ENCODE peak calls at places on chromosomes 16 and 17, in six cellular contexts. One of them, this sample, is unnamed.
A peak's percentile ranks its signal among the peaks of the same experiment; 100 is the strongest.

GRCh38 chr16:23537390-23537789 is 19.8 kb downstream of the EARS2 start:
- DNase-seq in adrenal gland: no peak
- DNase-seq in RWPE2: no peak
- DNase-seq in thoracic aorta: no peak
- DNase-seq in left ventricle myocardium inferior: no peak
- DNase-seq in GM23338: no peak
- DNase-seq in this sample: no peak

GRCh38 chr17:67742025-67742424 is 24.3 kb downstream of the NOL11 start:
- DNase-seq in thoracic aorta: no peak
- DNase-seq in RWPE2: no peak
- DNase-seq in adrenal gland: no peak
- DNase-seq in left ventricle myocardium inferior: no peak
- DNase-seq in GM23338: no peak
- DNase-seq in this sample: no peak

GRCh38 chr17:49382556-49382955 is 20.5 kb upstream of the ZNF652 start:
- DNase-seq in RWPE2: no peak
- DNase-seq in thoracic aorta: no peak
- DNase-seq in adrenal gland: no peak
- DNase-seq in left ventricle myocardium inferior: no peak
- DNase-seq in GM23338: no peak
- DNase-seq in this sample: no peak

GRCh38 chr17:37465058-37465616 is 24.6 kb upstream of the DUSP14 start:
- DNase-seq in thoracic aorta: no peak
- DNase-seq in RWPE2: no peak
- DNase-seq in adrenal gland: no peak
- DNase-seq in left ventricle myocardium inferior: no peak
- DNase-seq in GM23338: no peak
- DNase-seq in this sample: no peak

GRCh38 chr16:3059041-3059722 is 6.3 kb upstream of the IL32 start:
- DNase-seq in adrenal gland: peak; percentile 89
- DNase-seq in GM23338: peak; percentile 95
- DNase-seq in thoracic aorta: peak; percentile 54
- DNase-seq in RWPE2: no peak
- DNase-seq in left ventricle myocardium inferior: peak; percentile 90
- DNase-seq in this sample: peak; percentile 82

GRCh38 chr17:82561429-82562035 is 42.0 kb downstream of the FOXK2 start:
- DNase-seq in thoracic aorta: no peak
- DNase-seq in adrenal gland: no peak
- DNase-seq in left ventricle myocardium inferior: no peak
- DNase-seq in RWPE2: no peak
- DNase-seq in GM23338: peak; percentile 25
- DNase-seq in this sample: no peak

GRCh38 chr16:89317101-89317671 is 99.7 kb downstream of the ZNF778 start:
- DNase-seq in GM23338: no peak
- DNase-seq in adrenal gland: no peak
- DNase-seq in thoracic aorta: no peak
- DNase-seq in RWPE2: no peak
- DNase-seq in left ventricle myocardium inferior: no peak
- DNase-seq in this sample: no peak

GRCh38 chr17:38587956-38588771 is 17.6 kb downstream of the SRCIN1 start:
- DNase-seq in left ventricle myocardium inferior: no peak
- DNase-seq in RWPE2: no peak
- DNase-seq in GM23338: no peak
- DNase-seq in adrenal gland: no peak
- DNase-seq in thoracic aorta: no peak
- DNase-seq in this sample: no peak

GRCh38 chr17:29931253-29931932 is 1.4 kb upstream of the SSH2 start:
- DNase-seq in thoracic aorta: no peak
- DNase-seq in RWPE2: no peak
- DNase-seq in left ventricle myocardium inferior: peak; percentile 43
- DNase-seq in adrenal gland: peak; percentile 61
- DNase-seq in GM23338: peak; percentile 71
- DNase-seq in this sample: no peak

GRCh38 chr17:70310251-70310672 is 140.9 kb downstream of the KCNJ2 start:
- DNase-seq in GM23338: no peak
- DNase-seq in thoracic aorta: no peak
- DNase-seq in left ventricle myocardium inferior: no peak
- DNase-seq in RWPE2: no peak
- DNase-seq in adrenal gland: no peak
- DNase-seq in this sample: no peak

GRCh38 chr17:3843935-3844516 is 2.0 kb downstream of the NCBP3 start:
- DNase-seq in thoracic aorta: no peak
- DNase-seq in adrenal gland: no peak
- DNase-seq in GM23338: peak; percentile 81
- DNase-seq in RWPE2: no peak
- DNase-seq in left ventricle myocardium inferior: no peak
- DNase-seq in this sample: no peak

GRCh38 chr17:37417852-37418251 is 11.2 kb downstream of the TADA2A start:
- DNase-seq in left ventricle myocardium inferior: no peak
- DNase-seq in RWPE2: no peak
- DNase-seq in thoracic aorta: no peak
- DNase-seq in GM23338: no peak
- DNase-seq in adrenal gland: no peak
- DNase-seq in this sample: no peak

GRCh38 chr17:15466131-15466530 is 1.3 kb downstream of the CDRT4 start:
- DNase-seq in left ventricle myocardium inferior: no peak
- DNase-seq in GM23338: no peak
- DNase-seq in RWPE2: no peak
- DNase-seq in adrenal gland: no peak
- DNase-seq in thoracic aorta: no peak
- DNase-seq in this sample: no peak

GRCh38 chr16:55207679-55208294 is 116.2 kb upstream of the IRX6 start:
- DNase-seq in adrenal gland: no peak
- DNase-seq in RWPE2: no peak
- DNase-seq in GM23338: peak; percentile 16
- DNase-seq in thoracic aorta: no peak
- DNase-seq in left ventricle myocardium inferior: no peak
- DNase-seq in this sample: no peak

GRCh38 chr17:81322271-81323082 is 27.4 kb upstream of the SLC38A10 start:
- DNase-seq in RWPE2: no peak
- DNase-seq in adrenal gland: no peak
- DNase-seq in GM23338: peak; percentile 69
- DNase-seq in thoracic aorta: no peak
- DNase-seq in left ventricle myocardium inferior: no peak
- DNase-seq in this sample: no peak

GRCh38 chr17:32971171-32971570 is 20.5 kb upstream of the SPACA3 start:
- DNase-seq in GM23338: no peak
- DNase-seq in thoracic aorta: no peak
- DNase-seq in left ventricle myocardium inferior: no peak
- DNase-seq in RWPE2: no peak
- DNase-seq in adrenal gland: no peak
- DNase-seq in this sample: no peak

GRCh38 chr17:2392252-2393183 is 8.3 kb downstream of the MNT start:
- DNase-seq in RWPE2: peak; percentile 95
- DNase-seq in left ventricle myocardium inferior: peak; percentile 98
- DNase-seq in thoracic aorta: peak; percentile 82
- DNase-seq in adrenal gland: peak; percentile 98
- DNase-seq in GM23338: peak; percentile 96
- DNase-seq in this sample: peak; percentile 75

GRCh38 chr17:2393184-2393953 is 7.5 kb downstream of the MNT start:
- DNase-seq in thoracic aorta: no peak
- DNase-seq in left ventricle myocardium inferior: peak; percentile 93
- DNase-seq in GM23338: peak; percentile 84
- DNase-seq in adrenal gland: peak; percentile 94
- DNase-seq in RWPE2: peak; percentile 87
- DNase-seq in this sample: no peak

GRCh38 chr17:2390199-2390880 is 10.5 kb downstream of the MNT start:
- DNase-seq in adrenal gland: no peak
- DNase-seq in GM23338: no peak
- DNase-seq in RWPE2: no peak
- DNase-seq in thoracic aorta: no peak
- DNase-seq in left ventricle myocardium inferior: no peak
- DNase-seq in this sample: no peak

GRCh38 chr17:2393954-2394749 is 6.7 kb downstream of the MNT start:
- DNase-seq in thoracic aorta: no peak
- DNase-seq in GM23338: peak; percentile 92
- DNase-seq in adrenal gland: no peak
- DNase-seq in left ventricle myocardium inferior: no peak
- DNase-seq in RWPE2: no peak
- DNase-seq in this sample: no peak

GRCh38 chr17:2391597-2392251 is 9.1 kb downstream of the MNT start:
- DNase-seq in left ventricle myocardium inferior: no peak
- DNase-seq in RWPE2: no peak
- DNase-seq in GM23338: no peak
- DNase-seq in adrenal gland: no peak
- DNase-seq in thoracic aorta: no peak
- DNase-seq in this sample: no peak
- H3K4me1 ChIP-seq in left ventricle myocardium inferior: peaks cover 69% of the 10 kb centered on the region
- H3K4me1 ChIP-seq in RWPE2: peaks cover 16% of the 10 kb centered on the region
- H3K4me1 ChIP-seq in GM23338: peaks cover 15% of the 10 kb centered on the region
- H3K4me1 ChIP-seq in adrenal gland: peaks cover 53% of the 10 kb centered on the region
- H3K4me1 ChIP-seq in thoracic aorta: peaks cover 38% of the 10 kb centered on the region
- H3K4me1 ChIP-seq in this sample: peaks cover 11% of the 10 kb centered on the region

GRCh38 chr17:2047590-2047989 is 5.8 kb downstream of the OVCA2 start:
- DNase-seq in RWPE2: no peak
- DNase-seq in left ventricle myocardium inferior: no peak
- DNase-seq in GM23338: no peak
- DNase-seq in adrenal gland: no peak
- DNase-seq in thoracic aorta: no peak
- DNase-seq in this sample: no peak
- H3K27ac ChIP-seq in RWPE2: no peak overlapping the region
- H3K27ac ChIP-seq in left ventricle myocardium inferior: no peak overlapping the region
- H3K27ac ChIP-seq in GM23338: no peak overlapping the region
- H3K27ac ChIP-seq in adrenal gland: no peak overlapping the region
- H3K27ac ChIP-seq in thoracic aorta: no peak overlapping the region
- H3K27ac ChIP-seq in this sample: no peak overlapping the region

DNA sequence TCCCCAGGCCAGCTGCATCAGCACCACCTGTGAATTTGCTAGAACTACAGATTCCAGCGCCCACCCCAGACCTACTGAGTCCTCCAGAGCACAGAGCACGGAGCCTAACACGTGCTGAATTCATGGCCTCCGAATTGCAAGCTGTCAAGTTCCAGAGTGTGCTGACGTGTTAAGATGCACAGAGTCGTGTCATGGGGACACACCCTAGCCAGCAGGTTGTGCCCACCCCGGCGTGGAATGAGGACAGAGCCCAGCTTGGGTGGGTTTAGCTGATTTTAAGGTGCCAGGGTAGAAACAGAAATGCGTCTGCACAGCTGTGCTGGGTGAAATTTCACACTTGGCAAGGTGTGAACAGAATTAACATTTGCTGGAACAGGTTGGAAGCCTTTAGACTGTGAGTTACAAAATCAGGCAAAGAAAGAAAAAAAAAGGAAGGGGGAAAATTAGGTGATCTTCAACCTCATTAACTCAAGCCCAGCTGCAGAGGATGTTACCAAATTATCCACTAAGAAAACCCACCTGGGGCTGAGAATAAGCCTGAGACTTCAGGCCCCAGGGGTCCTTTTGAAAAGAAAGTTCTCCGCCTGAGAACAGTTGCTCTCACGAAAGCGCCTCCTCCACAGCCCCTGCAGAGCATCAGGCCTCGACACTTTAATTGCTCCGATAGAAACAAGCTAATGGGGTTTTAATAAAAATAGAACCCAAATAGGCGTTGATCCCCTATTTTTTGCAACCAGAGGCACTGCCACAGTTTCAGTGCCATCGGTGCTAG is 27.2 kb downstream of the GINS3 start:
- DNase-seq in thoracic aorta: no peak
- DNase-seq in GM23338: peak; percentile 42
- DNase-seq in RWPE2: no peak
- DNase-seq in left ventricle myocardium inferior: no peak
- DNase-seq in adrenal gland: no peak
- DNase-seq in this sample: no peak
- H3K4me1 ChIP-seq in thoracic aorta: no peaks in the 10 kb centered on the region
- H3K4me1 ChIP-seq in GM23338: peaks cover 3% of the 10 kb centered on the region
- H3K4me1 ChIP-seq in RWPE2: no peaks in the 10 kb centered on the region
- H3K4me1 ChIP-seq in left ventricle myocardium inferior: peaks cover 52% of the 10 kb centered on the region
- H3K4me1 ChIP-seq in adrenal gland: peaks cover 8% of the 10 kb centered on the region
- H3K4me1 ChIP-seq in this sample: peaks cover 2% of the 10 kb centered on the region

DNA sequence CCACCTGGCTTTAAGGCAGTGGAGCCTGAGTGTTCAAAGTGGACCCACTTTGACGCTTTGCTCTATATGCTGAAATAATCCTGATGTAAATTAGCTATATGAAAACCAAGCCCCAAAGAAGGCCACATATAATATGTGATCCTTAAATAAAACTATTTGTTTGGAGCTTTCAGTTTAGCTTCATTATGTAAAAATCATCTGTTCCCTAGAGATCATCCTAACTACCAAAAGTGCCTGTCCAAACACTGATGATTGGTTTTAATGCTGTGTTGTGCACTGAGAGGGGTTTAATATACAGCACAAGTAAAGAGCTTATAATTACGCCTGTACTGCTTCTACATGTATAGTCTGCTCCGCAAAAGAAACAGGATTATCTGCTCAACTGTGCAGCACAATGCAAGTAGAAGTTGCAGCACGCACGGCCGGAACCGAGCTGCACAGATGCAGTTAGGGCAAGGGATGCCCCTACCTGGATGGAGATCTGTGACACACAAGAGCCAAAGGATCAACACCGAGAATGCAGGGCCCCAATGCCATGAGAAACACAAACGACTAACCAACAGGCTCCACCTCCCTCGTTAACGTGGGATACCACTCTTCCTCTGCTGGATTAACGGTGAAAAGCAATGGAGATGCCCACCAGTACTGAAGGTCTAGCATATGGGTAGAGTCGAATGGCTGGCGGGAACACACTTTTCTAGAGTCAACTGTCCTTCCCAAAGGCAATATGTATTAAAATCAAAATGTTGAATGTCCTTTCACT is 20.5 kb downstream of the USP7 start:
- DNase-seq in thoracic aorta: no peak
- DNase-seq in adrenal gland: no peak
- DNase-seq in GM23338: no peak
- DNase-seq in left ventricle myocardium inferior: no peak
- DNase-seq in RWPE2: no peak
- DNase-seq in this sample: no peak
- H3K27ac ChIP-seq in thoracic aorta: no peak overlapping the region
- H3K27ac ChIP-seq in adrenal gland: no peak overlapping the region
- H3K27ac ChIP-seq in GM23338: peak overlapping the region; percentile 39
- H3K27ac ChIP-seq in left ventricle myocardium inferior: no peak overlapping the region
- H3K27ac ChIP-seq in RWPE2: no peak overlapping the region
- H3K27ac ChIP-seq in this sample: no peak overlapping the region

GRCh38 chr17:7484964-7485377 is 805 bp downstream of the POLR2A start:
- DNase-seq in thoracic aorta: no peak
- DNase-seq in GM23338: peak; percentile 65
- DNase-seq in left ventricle myocardium inferior: no peak
- DNase-seq in RWPE2: no peak
- DNase-seq in adrenal gland: no peak
- DNase-seq in this sample: no peak
- H3K4me1 ChIP-seq in thoracic aorta: peaks cover 35% of the 10 kb centered on the region
- H3K4me1 ChIP-seq in GM23338: peaks cover 24% of the 10 kb centered on the region
- H3K4me1 ChIP-seq in left ventricle myocardium inferior: peaks cover 82% of the 10 kb centered on the region
- H3K4me1 ChIP-seq in RWPE2: peaks cover 14% of the 10 kb centered on the region
- H3K4me1 ChIP-seq in adrenal gland: peaks cover 46% of the 10 kb centered on the region
- H3K4me1 ChIP-seq in this sample: peaks cover 2% of the 10 kb centered on the region

This sample was measured in iPS DF 6.9.